ENCODE peak calls at places on chromosomes 11 and 22, in four cellular contexts. Z is activated naive CD4-positive, alpha-beta T cell treated with anti-CD3 and anti-CD28 coated beads for 36 hours; Y is fibroblast of lung; B is iPS-NIHi11. X is an unnamed sample.

GRCh38 chr11:69328231-69328630 is 34.3 kb downstream of the MYEOV start:
- DNase-seq in Z (no peak), Y (no peak), B (no peak), X (no peak)

GRCh38 chr22:43776081-43776670 is 35.9 kb downstream of the EFCAB6 start:
- DNase-seq in Z (no peak), Y (no peak), B (no peak), X (peak; percentile 89)

GRCh38 chr11:2412323-2412722 is 11.8 kb downstream of the TSSC4 start:
- DNase-seq in Z (no peak), Y (no peak), B (no peak), X (no peak)

GRCh38 chr11:88695701-88696414 is 358.3 kb upstream of the CTSC start:
- DNase-seq in Z (no peak), Y (peak; percentile 3), B (no peak), X (no peak)

GRCh38 chr11:83649468-83649915 is 363.3 kb upstream of the CCDC90B start:
- DNase-seq in Z (no peak), Y (no peak), B (no peak), X (no peak)

GRCh38 chr22:23762866-23763578 is at the start of gene C22orf15:
- DNase-seq in Z (peak; percentile 44), Y (peak; percentile 47), B (peak; percentile 57), X (no peak)

GRCh38 chr11:111602865-111603632 is 800 bp downstream of the SIK2 start:
- DNase-seq in Z (peak; percentile 25), Y (peak; percentile 63), B (peak; percentile 41), X (peak; percentile 43)

GRCh38 chr11:10651579-10652361 is 41.8 kb downstream of the IRAG1 start:
- DNase-seq in Z (no peak), Y (peak; percentile 41), B (no peak), X (no peak)

GRCh38 chr22:30392661-30393321 is 4.0 kb upstream of the SEC14L2 start:
- DNase-seq in Z (no peak), Y (no peak), B (no peak), X (no peak)

GRCh38 chr11:78370406-78371172 is 47.0 kb downstream of the GAB2 start:
- DNase-seq in Z (no peak), Y (no peak), B (no peak), X (no peak)

GRCh38 chr11:100484948-100485347 is 202.1 kb upstream of the ARHGAP42 start:
- DNase-seq in Z (no peak), Y (no peak), B (no peak), X (peak; percentile 81)

GRCh38 chr11:101346591-101346990 is 217.0 kb upstream of the PGR start:
- DNase-seq in Z (no peak), Y (no peak), B (no peak), X (peak; percentile 16)

GRCh38 chr22:40960137-40960536 is 9.0 kb downstream of the RBX1 start:
- DNase-seq in Z (no peak), Y (no peak), B (no peak), X (peak; percentile 31)

GRCh38 chr11:45945392-45945999 is 23.0 kb downstream of the LARGE2 start:
- DNase-seq in Z (no peak), Y (no peak), B (no peak), X (no peak)

GRCh38 chr22:45887202-45888131 is 89.5 kb downstream of the WNT7B start:
- DNase-seq in Z (no peak), Y (no peak), B (no peak), X (peak; percentile 65)

GRCh38 chr11:120509346-120510053 is 2.0 kb upstream of the GRIK4 start:
- DNase-seq in Z (no peak), Y (no peak), B (no peak), X (no peak)

GRCh38 chr11:37926772-37927171 is 1328.7 kb upstream of the RAG2 start:
- DNase-seq in Z (no peak), Y (peak; percentile 10), B (no peak), X (peak; percentile 57)

GRCh38 chr11:121463689-121464335 is 11.0 kb upstream of the SORL1-AS1 start:
- DNase-seq in Z (no peak), Y (no peak), B (no peak), X (no peak)

GRCh38 chr22:27370281-27370680 is 431.3 kb downstream of the MN1 start:
- DNase-seq in Z (peak; percentile 46), Y (no peak), B (no peak), X (peak; percentile 14)

GRCh38 chr11:69280451-69280850 is 13.5 kb upstream of the MYEOV start:
- DNase-seq in Z (no peak), Y (peak; percentile 96), B (no peak), X (peak; percentile 95)

GRCh38 chr22:22748297-22748743 is 103.9 kb downstream of the GGTLC2 start:
- DNase-seq in Z (peak; percentile 58), Y (peak; percentile 23), B (peak; percentile 44), X (peak; percentile 37)

GRCh38 chr22:29245626-29246385 is 22.0 kb downstream of the RHBDD3 start:
- DNase-seq in Z (peak; percentile 80), Y (peak; percentile 48), B (peak; percentile 90), X (peak; percentile 40)

GRCh38 chr11:27452147-27452546 is 20.4 kb downstream of the LGR4 start:
- DNase-seq in Z (no peak), Y (no peak), B (no peak), X (no peak)

GRCh38 chr11:83836883-83837654 is 550.9 kb upstream of the CCDC90B start:
- DNase-seq in Z (peak; percentile 40), Y (peak; percentile 37), B (peak; percentile 79), X (peak; percentile 39)

GRCh38 chr11:63589000-63589399 is 25.2 kb downstream of the PLAAT3 start:
- DNase-seq in Z (no peak), Y (no peak), B (no peak), X (no peak)

GRCh38 chr11:91935120-91935519 is 289.5 kb upstream of the FAT3 start:
- DNase-seq in Z (no peak), Y (no peak), B (no peak), X (no peak)

GRCh38 chr11:69427337-69427736 is 54.1 kb upstream of the LINC01488 start:
- DNase-seq in Z (no peak), Y (no peak), B (no peak), X (no peak)

GRCh38 chr11:67422894-67423293 is 5.4 kb upstream of the RPS6KB2 start:
- DNase-seq in Z (no peak), Y (no peak), B (no peak), X (peak; percentile 78)

GRCh38 chr11:1206391-1207271 is 16.2 kb upstream of the MUC5B start:
- DNase-seq in Z (peak; percentile 1), Y (no peak), B (peak; percentile 3), X (no peak)